ENCODE peak calls at places on chromosomes 1 and 21, in eight cellular contexts. P, K, T, Z, U, W, B and H are unnamed samples.

GRCh38 chr21:45444385-45444784 is 39.4 kb downstream of the COL18A1 start:
- DNase-seq in P (no peak), K (no peak), T (no peak), Z (peak; percentile 9), U (no peak), W (no peak), B (no peak), H (no peak)

GRCh38 chr1:222792744-222793143 is 22.1 kb upstream of the DISP1 start:
- DNase-seq in P (no peak), K (no peak), T (no peak), Z (no peak), U (no peak), W (no peak), B (no peak), H (no peak)

GRCh38 chr1:17214876-17215544 is 10.1 kb downstream of the PADI1 start:
- DNase-seq in P (no peak), K (no peak), T (no peak), Z (no peak), U (no peak), W (no peak), B (no peak), H (peak; percentile 89)

GRCh38 chr1:1435911-1436633 is 582 bp downstream of the VWA1 start:
- DNase-seq in P (no peak), K (no peak), T (no peak), Z (no peak), U (no peak), W (no peak), B (no peak), H (no peak)

GRCh38 chr1:155005076-155005971 is 2.7 kb downstream of the ZBTB7B start:
- DNase-seq in P (no peak), K (no peak), T (no peak), Z (peak; percentile 72), U (peak; percentile 87), W (no peak), B (no peak), H (no peak)

GRCh38 chr1:118074101-118074500 is 110.9 kb downstream of the SPAG17 start:
- DNase-seq in P (no peak), K (no peak), T (no peak), Z (no peak), U (no peak), W (no peak), B (no peak), H (no peak)

GRCh38 chr1:200535605-200536004 is 84.9 kb downstream of the KIF14 start:
- DNase-seq in P (peak; percentile 10), K (no peak), T (peak; percentile 34), Z (no peak), U (no peak), W (no peak), B (no peak), H (peak; percentile 33)

GRCh38 chr1:236982380-236982779 is 21.9 kb downstream of the MT1HL1 start:
- DNase-seq in P (no peak), K (no peak), T (no peak), Z (no peak), U (no peak), W (no peak), B (no peak), H (no peak)

GRCh38 chr1:20074725-20075171 is 4.8 kb downstream of the PLA2G5 start:
- DNase-seq in P (no peak), K (no peak), T (no peak), Z (no peak), U (no peak), W (no peak), B (no peak), H (no peak)

GRCh38 chr1:150847499-150848060 is 28.8 kb downstream of the ARNT start:
- DNase-seq in P (no peak), K (no peak), T (no peak), Z (no peak), U (no peak), W (no peak), B (no peak), H (no peak)

GRCh38 chr1:47651311-47652089 is 213.7 kb downstream of the FOXD2 start:
- DNase-seq in P (no peak), K (no peak), T (no peak), Z (no peak), U (peak; percentile 28), W (no peak), B (no peak), H (no peak)

GRCh38 chr21:46054447-46054846 is 43.5 kb upstream of the COL6A2 start:
- DNase-seq in P (no peak), K (no peak), T (no peak), Z (no peak), U (no peak), W (no peak), B (peak; percentile 8), H (no peak)

GRCh38 chr1:84632975-84633427 is 57.3 kb downstream of the SSX2IP start:
- DNase-seq in P (no peak), K (no peak), T (no peak), Z (no peak), U (no peak), W (no peak), B (no peak), H (no peak)

GRCh38 chr1:164753521-164754077 is 194.6 kb downstream of the PBX1 start:
- DNase-seq in P (no peak), K (no peak), T (no peak), Z (no peak), U (no peak), W (no peak), B (no peak), H (no peak)

GRCh38 chr1:173409613-173410012 is 67.5 kb upstream of the PRDX6 start:
- DNase-seq in P (no peak), K (no peak), T (no peak), Z (peak; percentile 45), U (peak; percentile 69), W (no peak), B (no peak), H (no peak)

GRCh38 chr1:76826072-76826827 is 41.0 kb upstream of the ST6GALNAC5 start:
- DNase-seq in P (no peak), K (no peak), T (no peak), Z (no peak), U (no peak), W (no peak), B (no peak), H (no peak)

GRCh38 chr1:96334236-96334557 is 387.4 kb upstream of the PTBP2 start:
- DNase-seq in P (no peak), K (no peak), T (no peak), Z (no peak), U (no peak), W (no peak), B (no peak), H (no peak)

GRCh38 chr1:46133946-46134345 is 1.5 kb upstream of the PIK3R3 start:
- DNase-seq in P (no peak), K (no peak), T (no peak), Z (no peak), U (no peak), W (no peak), B (no peak), H (no peak)

GRCh38 chr1:172383541-172383940 is 36.9 kb upstream of the C1orf105 start:
- DNase-seq in P (no peak), K (no peak), T (no peak), Z (no peak), U (no peak), W (no peak), B (no peak), H (no peak)

GRCh38 chr1:145849356-145850165 is 4.1 kb downstream of the NUDT17 start:
- DNase-seq in P (no peak), K (no peak), T (no peak), Z (no peak), U (no peak), W (no peak), B (no peak), H (no peak)

GRCh38 chr1:191575180-191575579 is 583.1 kb upstream of the RGS18 start:
- DNase-seq in P (no peak), K (no peak), T (no peak), Z (no peak), U (no peak), W (no peak), B (no peak), H (no peak)

GRCh38 chr1:52856026-52856425 is 13.5 kb downstream of the ZYG11A start:
- DNase-seq in P (no peak), K (no peak), T (no peak), Z (no peak), U (no peak), W (no peak), B (no peak), H (peak; percentile 40)

GRCh38 chr1:85240174-85240601 is 19.3 kb downstream of the C1orf52 start:
- DNase-seq in P (no peak), K (no peak), T (peak; percentile 15), Z (no peak), U (no peak), W (no peak), B (no peak), H (no peak)

GRCh38 chr1:12654004-12654567 is 10.2 kb downstream of the AADACL4 start:
- DNase-seq in P (no peak), K (no peak), T (no peak), Z (no peak), U (no peak), W (no peak), B (no peak), H (no peak)

GRCh38 chr1:152313319-152313801 is 11.7 kb downstream of the FLG start:
- DNase-seq in P (no peak), K (no peak), T (no peak), Z (no peak), U (no peak), W (no peak), B (no peak), H (no peak)

GRCh38 chr21:41251961-41252642 is 64.5 kb upstream of the FAM3B start:
- DNase-seq in P (no peak), K (no peak), T (no peak), Z (no peak), U (no peak), W (no peak), B (no peak), H (no peak)

GRCh38 chr1:1610796-1611597 is 4.3 kb upstream of the MIB2 start:
- DNase-seq in P (no peak), K (no peak), T (no peak), Z (peak; percentile 33), U (peak; percentile 75), W (no peak), B (no peak), H (no peak)

GRCh38 chr1:31621498-31621820 is 4.0 kb downstream of the HCRTR1 start:
- DNase-seq in P (no peak), K (no peak), T (no peak), Z (no peak), U (no peak), W (no peak), B (no peak), H (no peak)

GRCh38 chr1:170676628-170677027 is 12.7 kb downstream of the PRRX1 start:
- DNase-seq in P (no peak), K (no peak), T (no peak), Z (no peak), U (no peak), W (no peak), B (no peak), H (no peak)

GRCh38 chr1:33390550-33390949 is 40.3 kb downstream of the PHC2 start:
- DNase-seq in P (no peak), K (no peak), T (no peak), Z (no peak), U (no peak), W (no peak), B (no peak), H (no peak)

GRCh38 chr1:220544901-220545303 is 17.0 kb downstream of the MARK1 start:
- DNase-seq in P (no peak), K (no peak), T (no peak), Z (no peak), U (no peak), W (no peak), B (no peak), H (no peak)

GRCh38 chr1:10556430-10557005 is 81.8 kb downstream of the PEX14 start:
- DNase-seq in P (no peak), K (no peak), T (no peak), Z (no peak), U (no peak), W (no peak), B (no peak), H (no peak)

GRCh38 chr1:243801378-243801777 is 48.7 kb downstream of the AKT3 start:
- DNase-seq in P (no peak), K (no peak), T (no peak), Z (no peak), U (no peak), W (no peak), B (no peak), H (no peak)

GRCh38 chr1:47684518-47684917 is 246.7 kb downstream of the FOXD2 start:
- DNase-seq in P (no peak), K (no peak), T (no peak), Z (no peak), U (no peak), W (no peak), B (no peak), H (no peak)